ENCODE peak calls at places on chromosomes 11 and 22, in six cellular contexts. Q is H9, C is lung, K is cardiac muscle cell, R is AG09309, A is natural killer cell. E is an unnamed sample.

GRCh38 chr11:16895306-16895705 is 118.9 kb downstream of the PLEKHA7 start:
- DNase-seq in Q (no peak), A (no peak), K (no peak), R (no peak), C (no peak), E (no peak)

GRCh38 chr11:65417702-65418430 is 4.7 kb upstream of the NEAT1 start:
- DNase-seq in Q (no peak), K (peak; percentile 46), A (peak; percentile 44), C (no peak), R (no peak), E (no peak)

GRCh38 chr22:22390989-22391388 is 117.6 kb downstream of the ZNF280B start:
- DNase-seq in K (no peak), A (no peak), C (no peak), Q (no peak), R (no peak), E (no peak)

GRCh38 chr11:83510530-83511449 is 224.6 kb upstream of the CCDC90B start:
- DNase-seq in Q (no peak), K (no peak), R (no peak), C (no peak), A (no peak), E (no peak)

GRCh38 chr11:35390737-35391682 is 28.3 kb downstream of the SLC1A2 start:
- DNase-seq in K (no peak), Q (no peak), C (no peak), R (no peak), A (no peak), E (no peak)

GRCh38 chr22:49770454-49771265 is 57.0 kb downstream of the BRD1 start:
- DNase-seq in C (no peak), R (no peak), A (no peak), Q (no peak), K (no peak), E (peak; percentile 35)

GRCh38 chr22:26170795-26171194 is 1.5 kb downstream of the SEZ6L start:
- DNase-seq in C (no peak), A (no peak), Q (peak; percentile 67), R (no peak), K (peak; percentile 85), E (no peak)

GRCh38 chr22:20469110-20469855 is 26.3 kb downstream of the KLHL22 start:
- DNase-seq in K (no peak), A (no peak), Q (no peak), C (no peak), R (no peak), E (no peak)

GRCh38 chr22:24514241-24515024 is 19.3 kb downstream of the UPB1 start:
- DNase-seq in K (no peak), A (no peak), Q (no peak), R (no peak), C (no peak), E (no peak)

GRCh38 chr11:41010361-41011050 is 448.9 kb downstream of the LRRC4C start:
- DNase-seq in R (no peak), C (no peak), K (no peak), A (no peak), Q (no peak), E (no peak)

GRCh38 chr22:48808038-48808960 is 1019.4 kb downstream of the BRD1 start:
- DNase-seq in K (no peak), C (no peak), Q (no peak), A (no peak), R (no peak), E (no peak)

GRCh38 chr11:10805741-10806140 is 3.0 kb downstream of the EIF4G2 start:
- DNase-seq in C (no peak), K (no peak), Q (no peak), A (no peak), R (no peak), E (no peak)

GRCh38 chr11:61650781-61651571 is 29.2 kb upstream of the DAGLA start:
- DNase-seq in R (no peak), Q (peak; percentile 90), C (no peak), K (peak; percentile 55), A (no peak), E (no peak)

GRCh38 chr11:110736158-110736553 is 23.9 kb upstream of the ARHGAP20 start:
- DNase-seq in K (no peak), C (no peak), Q (no peak), A (no peak), R (no peak), E (no peak)

GRCh38 chr11:1358286-1358685 is 31.4 kb upstream of the BRSK2 start:
- DNase-seq in K (no peak), R (no peak), A (no peak), Q (no peak), C (no peak), E (peak; percentile 33)

GRCh38 chr11:27201454-27202302 is 161.1 kb downstream of the BBOX1 start:
- DNase-seq in K (peak; percentile 91), R (peak; percentile 87), C (peak; percentile 59), A (no peak), Q (no peak), E (no peak)

GRCh38 chr11:72899238-72899637 is 85.0 kb downstream of the ATG16L2 start:
- DNase-seq in A (no peak), Q (no peak), K (no peak), C (no peak), R (no peak), E (no peak)

GRCh38 chr22:37529652-37530345 is 10.6 kb upstream of the CARD10 start:
- DNase-seq in A (no peak), C (no peak), R (no peak), K (no peak), Q (no peak), E (no peak)

GRCh38 chr11:125201525-125202121 is 37.1 kb downstream of the PKNOX2 start:
- DNase-seq in Q (no peak), C (no peak), R (no peak), A (no peak), K (no peak), E (no peak)

GRCh38 chr22:49046546-49047305 is 780.9 kb downstream of the BRD1 start:
- DNase-seq in K (peak; percentile 73), Q (peak; percentile 92), R (no peak), C (no peak), A (no peak), E (no peak)

GRCh38 chr11:17786824-17787525 is 52.4 kb downstream of the KCNC1 start:
- DNase-seq in R (peak; percentile 49), Q (no peak), A (no peak), C (no peak), K (no peak), E (no peak)

GRCh38 chr22:47162865-47163264 is 400.4 kb downstream of the TBC1D22A start:
- DNase-seq in Q (peak; percentile 11), A (no peak), R (no peak), C (no peak), K (no peak), E (peak; percentile 31)

GRCh38 chr22:41946360-41947180 is at the start of gene CENPM:
- DNase-seq in R (peak; percentile 61), Q (peak; percentile 98), A (peak; percentile 82), C (peak; percentile 92), K (peak; percentile 97), E (peak; percentile 82)
- TF ChIP-seq CTCF in R (peak; percentile 45), Q (peak; percentile 26), A (no peak), C (no peak), K (peak; percentile 29), E (no peak)

GRCh38 chr11:68750197-68750987 is 928 bp downstream of the TESMIN start:
- DNase-seq in K (no peak), C (no peak), R (no peak), Q (peak; percentile 94), A (peak; percentile 30), E (no peak)

GRCh38 chr11:68750988-68751325 is 363 bp downstream of the TESMIN start:
- DNase-seq in Q (no peak), R (no peak), K (no peak), A (no peak), C (no peak), E (no peak)

GRCh38 chr11:68751331-68751856 is at the start of gene TESMIN:
- DNase-seq in C (peak; percentile 92), Q (peak; percentile 96), R (no peak), K (peak; percentile 95), A (peak; percentile 87), E (peak; percentile 95)

GRCh38 chr11:68756171-68756766 is 4.9 kb upstream of the TESMIN start:
- DNase-seq in K (no peak), A (no peak), R (no peak), C (no peak), Q (no peak), E (no peak)

DNA sequence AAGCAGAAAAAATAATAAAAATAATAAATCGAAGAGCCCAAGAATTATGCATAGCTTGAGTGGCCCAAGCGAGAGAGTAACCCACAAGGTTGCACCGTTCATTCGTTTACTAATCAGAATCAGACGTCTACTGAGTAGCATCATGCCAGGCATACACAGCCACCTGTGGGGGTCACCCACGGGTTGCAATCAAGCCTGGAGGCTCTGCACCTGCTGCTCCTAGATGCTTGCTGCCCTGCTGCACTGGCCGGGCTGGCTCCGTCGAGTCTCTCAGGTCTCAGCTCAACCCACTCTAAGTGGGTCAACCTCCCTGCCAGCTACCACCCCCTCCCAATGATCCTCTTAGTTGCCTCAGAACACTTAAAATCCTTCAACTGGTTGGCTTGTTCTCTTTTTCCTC is 2.0 kb upstream of the TESMIN start:
- DNase-seq in A (no peak), R (no peak), C (no peak), Q (no peak), K (no peak), E (no peak)
- TF ChIP-seq CTCF in A (no peak), R (no peak), C (no peak), Q (peak; percentile 14), K (no peak), E (no peak)

DNA sequence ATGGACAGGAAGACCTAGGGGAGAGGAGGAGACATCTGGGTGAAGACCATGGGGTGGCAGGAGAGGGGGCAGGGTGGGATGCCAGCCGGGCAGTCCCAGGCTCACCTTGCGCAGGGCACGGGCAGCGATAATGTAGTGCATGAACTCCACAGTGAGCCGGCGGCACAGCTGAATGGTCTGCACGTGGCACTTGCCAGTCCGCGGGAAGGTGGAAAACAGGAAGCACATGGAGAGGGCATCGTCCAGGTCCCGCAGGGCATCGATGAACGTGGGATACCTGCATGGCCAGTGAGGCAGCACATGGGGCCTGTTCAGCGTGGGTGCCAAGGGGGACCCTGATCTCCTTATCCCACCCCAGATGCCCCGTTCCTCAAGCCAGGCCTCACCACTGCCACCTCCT is 7.3 kb downstream of the PES1 start:
- DNase-seq in C (no peak), K (no peak), A (no peak), R (no peak), Q (no peak), E (peak; percentile 44)
- TF ChIP-seq CTCF in C (no peak), K (no peak), A (no peak), R (no peak), Q (no peak), E (no peak)

GRCh38 chr11:120562806-120563425 is 51.4 kb downstream of the GRIK4 start:
- DNase-seq in R (no peak), K (no peak), A (no peak), Q (peak; percentile 19), C (no peak), E (no peak)

GRCh38 chr11:120563698-120564572 is 52.4 kb downstream of the GRIK4 start:
- DNase-seq in C (no peak), A (no peak), R (no peak), Q (peak; percentile 60), K (peak; percentile 42), E (no peak)

GRCh38 chr11:120566176-120566575 is 54.6 kb downstream of the GRIK4 start:
- DNase-seq in K (no peak), A (no peak), Q (peak; percentile 32), R (no peak), C (no peak), E (no peak)

GRCh38 chr11:120565436-120566155 is 54.0 kb downstream of the GRIK4 start:
- DNase-seq in K (no peak), A (no peak), R (no peak), Q (peak; percentile 26), C (no peak), E (no peak)

GRCh38 chr11:120564573-120565301 is 53.2 kb downstream of the GRIK4 start:
- DNase-seq in A (peak; percentile 34), R (no peak), C (no peak), K (peak; percentile 57), Q (peak; percentile 47), E (no peak)
- TF ChIP-seq CTCF in A (no peak), R (no peak), C (no peak), K (peak; percentile 16), Q (peak; percentile 26), E (no peak)